ENCODE peak calls at places on chromosomes 11 and 22, in ten cellular contexts. E is progenitor cell of endocrine pancreas; I is breast epithelium; H is GM03348; B is retina; U is WTC11; Y is cardiac fibroblast; O is activated CD4-positive, alpha-beta T cell treated with anti-CD3 and anti-CD28 coated beads, Interleukin-2, amount 50 U/mL, for 1 hour; S is GM12892; K is ureter. J is an unnamed sample.

GRCh38 chr11:129292768-129293167 is 82.9 kb upstream of the BARX2 start:
- DNase-seq in E (no peak), I (no peak), H (no peak), B (no peak), U (no peak), Y (no peak), O (no peak), S (no peak), K (no peak), J (no peak)

GRCh38 chr11:64974124-64974523 is 2.2 kb upstream of the MAJIN start:
- DNase-seq in E (no peak), I (no peak), H (no peak), B (no peak), U (no peak), Y (no peak), O (no peak), S (no peak), K (no peak), J (no peak)

GRCh38 chr11:72639475-72640375 is 34.5 kb downstream of the PDE2A start:
- DNase-seq in E (no peak), I (no peak), H (no peak), B (no peak), U (no peak), Y (no peak), O (no peak), S (no peak), K (no peak), J (peak; percentile 61)

GRCh38 chr11:132032555-132032954 is 662.1 kb downstream of the NTM start:
- DNase-seq in E (no peak), I (no peak), H (peak; percentile 33), B (no peak), U (no peak), Y (peak; percentile 87), O (no peak), S (no peak), K (no peak), J (no peak)

GRCh38 chr11:119339581-119340334 is 925 bp downstream of the C1QTNF5 start:
- DNase-seq in E (peak; percentile 66), I (no peak), H (peak; percentile 92), B (peak; percentile 79), U (peak; percentile 85), Y (peak; percentile 48), O (no peak), S (no peak), K (no peak), J (peak; percentile 87)

GRCh38 chr11:80980221-80980620 is 1539.4 kb upstream of the TENM4 start:
- DNase-seq in E (no peak), I (no peak), H (no peak), B (no peak), U (no peak), Y (peak; percentile 90), O (no peak), S (no peak), K (no peak), J (no peak)

GRCh38 chr11:102071497-102072472 is 24.5 kb downstream of the CFAP300 start:
- DNase-seq in E (no peak), I (no peak), H (no peak), B (no peak), U (no peak), Y (no peak), O (no peak), S (no peak), K (no peak), J (no peak)

GRCh38 chr22:50739279-50739691 is 1.3 kb downstream of the ACR start:
- DNase-seq in E (no peak), I (no peak), H (no peak), B (no peak), U (peak; percentile 10), Y (no peak), O (no peak), S (no peak), K (no peak), J (no peak)

GRCh38 chr22:41367680-41368542 is 13.8 kb upstream of the TEF start:
- DNase-seq in E (no peak), I (no peak), H (peak; percentile 75), B (no peak), U (no peak), Y (peak; percentile 40), O (no peak), S (no peak), K (no peak), J (no peak)

GRCh38 chr22:43289551-43289963 is 53.6 kb downstream of the SCUBE1 start:
- DNase-seq in E (no peak), I (no peak), H (peak; percentile 35), B (no peak), U (no peak), Y (no peak), O (no peak), S (no peak), K (no peak), J (no peak)

GRCh38 chr11:47980093-47980906 is at the start of gene PTPRJ:
- DNase-seq in E (peak; percentile 55), I (peak; percentile 64), H (peak; percentile 88), B (peak; percentile 78), U (peak; percentile 77), Y (peak; percentile 29), O (peak; percentile 64), S (peak; percentile 75), K (peak; percentile 51), J (peak; percentile 81)